ENCODE peak calls at places on chromosomes 5 and 9, in four cellular contexts. One of them, this sample, is unnamed.

GRCh38 chr5:95382843-95383242 is 8.3 kb upstream of the FAM81B start:
- DNase-seq in breast epithelium: no peak
- DNase-seq in T follicular helper cell: no peak
- DNase-seq in COLO829: no peak
- DNase-seq in this sample: no peak

GRCh38 chr5:18744441-18744840 is 1110.2 kb downstream of the TAF11L14 start:
- DNase-seq in breast epithelium: no peak
- DNase-seq in T follicular helper cell: no peak
- DNase-seq in COLO829: no peak
- DNase-seq in this sample: no peak

GRCh38 chr9:83934569-83935275 is 13.5 kb upstream of the KIF27 start:
- DNase-seq in breast epithelium: no peak
- DNase-seq in T follicular helper cell: no peak
- DNase-seq in COLO829: no peak
- DNase-seq in this sample: no peak

GRCh38 chr9:27089706-27090105 is 19.3 kb upstream of the TEK start:
- DNase-seq in T follicular helper cell: no peak
- DNase-seq in COLO829: no peak
- DNase-seq in breast epithelium: no peak
- DNase-seq in this sample: no peak

GRCh38 chr5:159456261-159456660 is 126.0 kb upstream of the IL12B start:
- DNase-seq in breast epithelium: no peak
- DNase-seq in COLO829: no peak
- DNase-seq in T follicular helper cell: no peak
- DNase-seq in this sample: no peak

GRCh38 chr9:19231126-19232035 is 888 bp downstream of the DENND4C start:
- DNase-seq in COLO829: no peak
- DNase-seq in breast epithelium: no peak
- DNase-seq in T follicular helper cell: no peak
- DNase-seq in this sample: no peak

GRCh38 chr5:34012791-34013190 is 4.9 kb upstream of the AMACR start:
- DNase-seq in breast epithelium: no peak
- DNase-seq in COLO829: no peak
- DNase-seq in T follicular helper cell: no peak
- DNase-seq in this sample: no peak

GRCh38 chr5:132822650-132823480 is 7.6 kb downstream of the SHROOM1 start:
- DNase-seq in breast epithelium: no peak
- DNase-seq in T follicular helper cell: no peak
- DNase-seq in COLO829: no peak
- DNase-seq in this sample: no peak

GRCh38 chr5:21159526-21160059 is 1171.6 kb upstream of the CDH18 start:
- DNase-seq in breast epithelium: no peak
- DNase-seq in COLO829: no peak
- DNase-seq in T follicular helper cell: no peak
- DNase-seq in this sample: no peak

GRCh38 chr9:18492612-18493011 is 18.7 kb downstream of the ADAMTSL1 start:
- DNase-seq in T follicular helper cell: no peak
- DNase-seq in COLO829: no peak
- DNase-seq in breast epithelium: no peak
- DNase-seq in this sample: no peak

GRCh38 chr5:126369083-126369482 is 54.1 kb upstream of the GRAMD2B start:
- DNase-seq in breast epithelium: no peak
- DNase-seq in COLO829: no peak
- DNase-seq in T follicular helper cell: no peak
- DNase-seq in this sample: no peak

GRCh38 chr9:5146241-5146640 is 39.2 kb downstream of the INSL6 start:
- DNase-seq in T follicular helper cell: no peak
- DNase-seq in COLO829: no peak
- DNase-seq in breast epithelium: no peak
- DNase-seq in this sample: no peak

GRCh38 chr5:93404246-93404645 is 176.8 kb downstream of the NR2F1-AS1 start:
- DNase-seq in breast epithelium: no peak
- DNase-seq in COLO829: no peak
- DNase-seq in T follicular helper cell: no peak
- DNase-seq in this sample: no peak

GRCh38 chr5:109053995-109054417 is 306.3 kb downstream of the FER start:
- DNase-seq in breast epithelium: no peak
- DNase-seq in T follicular helper cell: no peak
- DNase-seq in COLO829: no peak
- DNase-seq in this sample: no peak

GRCh38 chr9:117771162-117771561 is 67.0 kb downstream of the TLR4 start:
- DNase-seq in breast epithelium: no peak
- DNase-seq in COLO829: peak
- DNase-seq in T follicular helper cell: no peak
- DNase-seq in this sample: no peak

GRCh38 chr5:27158775-27159174 is 120.4 kb upstream of the CDH9 start:
- DNase-seq in T follicular helper cell: no peak
- DNase-seq in COLO829: no peak
- DNase-seq in breast epithelium: no peak
- DNase-seq in this sample: no peak